ENCODE peak calls at places on chromosomes 4 and X, in five cellular contexts. One of them, this sample, is unnamed.
A peak's percentile ranks its signal among the peaks of the same experiment; 100 is the strongest.

GRCh38 chr4:57850141-57850540 is 740.0 kb upstream of the IGFBP7 start:
- DNase-seq in adipocyte: no peak
- DNase-seq in stimulated activated CD4-positive, alpha-beta T cell treated with anti-CD3 and anti-CD28 coated beads, Interleukin-2, amount 100 ng/mL, for 48 hours: no peak
- DNase-seq in tibial nerve: no peak
- DNase-seq in NCI-H774: no peak
- DNase-seq in this sample: no peak

GRCh38 chr4:45358573-45359506 is 632.5 kb upstream of the GNPDA2 start:
- DNase-seq in adipocyte: no peak
- DNase-seq in stimulated activated CD4-positive, alpha-beta T cell treated with anti-CD3 and anti-CD28 coated beads, Interleukin-2, amount 100 ng/mL, for 48 hours: no peak
- DNase-seq in tibial nerve: no peak
- DNase-seq in NCI-H774: no peak
- DNase-seq in this sample: no peak

GRCh38 chrX:24282381-24283121 is 31.3 kb downstream of the SUPT20HL2 start:
- DNase-seq in adipocyte: peak; percentile 69
- DNase-seq in stimulated activated CD4-positive, alpha-beta T cell treated with anti-CD3 and anti-CD28 coated beads, Interleukin-2, amount 100 ng/mL, for 48 hours: no peak
- DNase-seq in tibial nerve: no peak
- DNase-seq in NCI-H774: no peak
- DNase-seq in this sample: no peak

GRCh38 chr4:122874194-122874593 is 47.6 kb downstream of the FGF2 start:
- DNase-seq in adipocyte: peak; percentile 92
- DNase-seq in stimulated activated CD4-positive, alpha-beta T cell treated with anti-CD3 and anti-CD28 coated beads, Interleukin-2, amount 100 ng/mL, for 48 hours: no peak
- DNase-seq in tibial nerve: no peak
- DNase-seq in NCI-H774: no peak
- DNase-seq in this sample: no peak

GRCh38 chr4:172758586-172759340 is 409.8 kb upstream of the GALNT7 start:
- DNase-seq in adipocyte: peak; percentile 74
- DNase-seq in stimulated activated CD4-positive, alpha-beta T cell treated with anti-CD3 and anti-CD28 coated beads, Interleukin-2, amount 100 ng/mL, for 48 hours: no peak
- DNase-seq in tibial nerve: no peak
- DNase-seq in NCI-H774: no peak
- DNase-seq in this sample: no peak

GRCh38 chr4:141540643-141541042 is 95.7 kb upstream of the IL15 start:
- DNase-seq in adipocyte: peak; percentile 25
- DNase-seq in stimulated activated CD4-positive, alpha-beta T cell treated with anti-CD3 and anti-CD28 coated beads, Interleukin-2, amount 100 ng/mL, for 48 hours: no peak
- DNase-seq in tibial nerve: no peak
- DNase-seq in NCI-H774: no peak
- DNase-seq in this sample: no peak

GRCh38 chr4:7206856-7207567 is 14.7 kb downstream of the SORCS2 start:
- DNase-seq in adipocyte: peak; percentile 97
- DNase-seq in stimulated activated CD4-positive, alpha-beta T cell treated with anti-CD3 and anti-CD28 coated beads, Interleukin-2, amount 100 ng/mL, for 48 hours: no peak
- DNase-seq in tibial nerve: peak; percentile 70
- DNase-seq in NCI-H774: no peak
- DNase-seq in this sample: no peak

GRCh38 chrX:48956728-48957414 is 536 bp downstream of the OTUD5 start:
- DNase-seq in adipocyte: peak; percentile 52
- DNase-seq in stimulated activated CD4-positive, alpha-beta T cell treated with anti-CD3 and anti-CD28 coated beads, Interleukin-2, amount 100 ng/mL, for 48 hours: no peak
- DNase-seq in tibial nerve: no peak
- DNase-seq in NCI-H774: no peak
- DNase-seq in this sample: no peak

GRCh38 chrX:70046978-70047377 is 2.8 kb downstream of the AWAT2 start:
- DNase-seq in adipocyte: no peak
- DNase-seq in stimulated activated CD4-positive, alpha-beta T cell treated with anti-CD3 and anti-CD28 coated beads, Interleukin-2, amount 100 ng/mL, for 48 hours: no peak
- DNase-seq in tibial nerve: no peak
- DNase-seq in NCI-H774: no peak
- DNase-seq in this sample: no peak

GRCh38 chr4:8176547-8177399 is 18.2 kb upstream of the ABLIM2 start:
- DNase-seq in adipocyte: peak; percentile 72
- DNase-seq in stimulated activated CD4-positive, alpha-beta T cell treated with anti-CD3 and anti-CD28 coated beads, Interleukin-2, amount 100 ng/mL, for 48 hours: no peak
- DNase-seq in tibial nerve: no peak
- DNase-seq in NCI-H774: peak; percentile 14
- DNase-seq in this sample: peak; percentile 84

GRCh38 chrX:87626996-87627395 is 109.4 kb downstream of the KLHL4 start:
- DNase-seq in adipocyte: no peak
- DNase-seq in stimulated activated CD4-positive, alpha-beta T cell treated with anti-CD3 and anti-CD28 coated beads, Interleukin-2, amount 100 ng/mL, for 48 hours: no peak
- DNase-seq in tibial nerve: no peak
- DNase-seq in NCI-H774: no peak
- DNase-seq in this sample: no peak

GRCh38 chrX:47221756-47222155 is 3.3 kb downstream of the CDK16 start:
- DNase-seq in adipocyte: no peak
- DNase-seq in stimulated activated CD4-positive, alpha-beta T cell treated with anti-CD3 and anti-CD28 coated beads, Interleukin-2, amount 100 ng/mL, for 48 hours: no peak
- DNase-seq in tibial nerve: no peak
- DNase-seq in NCI-H774: no peak
- DNase-seq in this sample: no peak

GRCh38 chr4:6695660-6696581 is 2.2 kb downstream of the S100P start:
- DNase-seq in adipocyte: no peak
- DNase-seq in stimulated activated CD4-positive, alpha-beta T cell treated with anti-CD3 and anti-CD28 coated beads, Interleukin-2, amount 100 ng/mL, for 48 hours: no peak
- DNase-seq in tibial nerve: no peak
- DNase-seq in NCI-H774: peak; percentile 19
- DNase-seq in this sample: peak; percentile 55

GRCh38 chr4:101346312-101346561 is 1.1 kb downstream of the PPP3CA start:
- DNase-seq in adipocyte: no peak
- DNase-seq in stimulated activated CD4-positive, alpha-beta T cell treated with anti-CD3 and anti-CD28 coated beads, Interleukin-2, amount 100 ng/mL, for 48 hours: no peak
- DNase-seq in tibial nerve: no peak
- DNase-seq in NCI-H774: no peak
- DNase-seq in this sample: peak; percentile 38

GRCh38 chr4:39068907-39069306 is 6.9 kb downstream of the KLHL5 start:
- DNase-seq in adipocyte: no peak
- DNase-seq in stimulated activated CD4-positive, alpha-beta T cell treated with anti-CD3 and anti-CD28 coated beads, Interleukin-2, amount 100 ng/mL, for 48 hours: no peak
- DNase-seq in tibial nerve: no peak
- DNase-seq in NCI-H774: no peak
- DNase-seq in this sample: no peak

GRCh38 chrX:150873616-150874015 is 24.9 kb downstream of the CD99L2 start:
- DNase-seq in adipocyte: no peak
- DNase-seq in stimulated activated CD4-positive, alpha-beta T cell treated with anti-CD3 and anti-CD28 coated beads, Interleukin-2, amount 100 ng/mL, for 48 hours: no peak
- DNase-seq in tibial nerve: no peak
- DNase-seq in NCI-H774: peak; percentile 12
- DNase-seq in this sample: no peak

GRCh38 chrX:20309796-20310195 is 43.1 kb upstream of the RPS6KA3 start:
- DNase-seq in adipocyte: peak; percentile 37
- DNase-seq in stimulated activated CD4-positive, alpha-beta T cell treated with anti-CD3 and anti-CD28 coated beads, Interleukin-2, amount 100 ng/mL, for 48 hours: no peak
- DNase-seq in tibial nerve: no peak
- DNase-seq in NCI-H774: no peak
- DNase-seq in this sample: no peak

GRCh38 chrX:31353095-31353494 is 281.3 kb upstream of the FTHL17 start:
- DNase-seq in adipocyte: peak; percentile 81
- DNase-seq in stimulated activated CD4-positive, alpha-beta T cell treated with anti-CD3 and anti-CD28 coated beads, Interleukin-2, amount 100 ng/mL, for 48 hours: no peak
- DNase-seq in tibial nerve: no peak
- DNase-seq in NCI-H774: no peak
- DNase-seq in this sample: no peak

GRCh38 chr4:39029752-39030694 is 2.2 kb downstream of the TMEM156 start:
- DNase-seq in adipocyte: no peak
- DNase-seq in stimulated activated CD4-positive, alpha-beta T cell treated with anti-CD3 and anti-CD28 coated beads, Interleukin-2, amount 100 ng/mL, for 48 hours: no peak
- DNase-seq in tibial nerve: no peak
- DNase-seq in NCI-H774: no peak
- DNase-seq in this sample: no peak

GRCh38 chrX:57573754-57574153 is 18.1 kb upstream of the ZXDB start:
- DNase-seq in adipocyte: peak; percentile 21
- DNase-seq in stimulated activated CD4-positive, alpha-beta T cell treated with anti-CD3 and anti-CD28 coated beads, Interleukin-2, amount 100 ng/mL, for 48 hours: no peak
- DNase-seq in tibial nerve: no peak
- DNase-seq in NCI-H774: no peak
- DNase-seq in this sample: no peak

GRCh38 chr4:144611850-144612249 is 34.1 kb upstream of the HHIP start:
- DNase-seq in adipocyte: no peak
- DNase-seq in stimulated activated CD4-positive, alpha-beta T cell treated with anti-CD3 and anti-CD28 coated beads, Interleukin-2, amount 100 ng/mL, for 48 hours: no peak
- DNase-seq in tibial nerve: no peak
- DNase-seq in NCI-H774: no peak
- DNase-seq in this sample: peak; percentile 4

GRCh38 chrX:68461541-68461940 is 28.2 kb upstream of the OPHN1 start:
- DNase-seq in adipocyte: no peak
- DNase-seq in stimulated activated CD4-positive, alpha-beta T cell treated with anti-CD3 and anti-CD28 coated beads, Interleukin-2, amount 100 ng/mL, for 48 hours: no peak
- DNase-seq in tibial nerve: no peak
- DNase-seq in NCI-H774: no peak
- DNase-seq in this sample: no peak

GRCh38 chr4:42786350-42787070 is 106.0 kb upstream of the GRXCR1 start:
- DNase-seq in adipocyte: no peak
- DNase-seq in stimulated activated CD4-positive, alpha-beta T cell treated with anti-CD3 and anti-CD28 coated beads, Interleukin-2, amount 100 ng/mL, for 48 hours: no peak
- DNase-seq in tibial nerve: no peak
- DNase-seq in NCI-H774: no peak
- DNase-seq in this sample: no peak

GRCh38 chrX:10199212-10199611 is 42.4 kb downstream of the CLCN4 start:
- DNase-seq in adipocyte: no peak
- DNase-seq in stimulated activated CD4-positive, alpha-beta T cell treated with anti-CD3 and anti-CD28 coated beads, Interleukin-2, amount 100 ng/mL, for 48 hours: no peak
- DNase-seq in tibial nerve: peak; percentile 45
- DNase-seq in NCI-H774: no peak
- DNase-seq in this sample: no peak

GRCh38 chr4:94240384-94240783 is 32.7 kb downstream of the SMARCAD1 start:
- DNase-seq in adipocyte: peak; percentile 19
- DNase-seq in stimulated activated CD4-positive, alpha-beta T cell treated with anti-CD3 and anti-CD28 coated beads, Interleukin-2, amount 100 ng/mL, for 48 hours: no peak
- DNase-seq in tibial nerve: no peak
- DNase-seq in NCI-H774: no peak
- DNase-seq in this sample: no peak

GRCh38 chr4:154491341-154491679 is 289 bp downstream of the DCHS2 start:
- DNase-seq in adipocyte: peak; percentile 38
- DNase-seq in stimulated activated CD4-positive, alpha-beta T cell treated with anti-CD3 and anti-CD28 coated beads, Interleukin-2, amount 100 ng/mL, for 48 hours: no peak
- DNase-seq in tibial nerve: no peak
- DNase-seq in NCI-H774: no peak
- DNase-seq in this sample: peak; percentile 60

GRCh38 chrX:64204252-64204651 is 1.3 kb downstream of the AMER1 start:
- DNase-seq in adipocyte: peak; percentile 31
- DNase-seq in stimulated activated CD4-positive, alpha-beta T cell treated with anti-CD3 and anti-CD28 coated beads, Interleukin-2, amount 100 ng/mL, for 48 hours: no peak
- DNase-seq in tibial nerve: no peak
- DNase-seq in NCI-H774: no peak
- DNase-seq in this sample: no peak

GRCh38 chr4:76607266-76607799 is 172.3 kb downstream of the SHROOM3 start:
- DNase-seq in adipocyte: peak; percentile 78
- DNase-seq in stimulated activated CD4-positive, alpha-beta T cell treated with anti-CD3 and anti-CD28 coated beads, Interleukin-2, amount 100 ng/mL, for 48 hours: no peak
- DNase-seq in tibial nerve: no peak
- DNase-seq in NCI-H774: no peak
- DNase-seq in this sample: no peak

GRCh38 chr4:139740531-139741041 is 75.0 kb downstream of the MGST2 start:
- DNase-seq in adipocyte: peak; percentile 92
- DNase-seq in stimulated activated CD4-positive, alpha-beta T cell treated with anti-CD3 and anti-CD28 coated beads, Interleukin-2, amount 100 ng/mL, for 48 hours: no peak
- DNase-seq in tibial nerve: peak; percentile 75
- DNase-seq in NCI-H774: peak; percentile 18
- DNase-seq in this sample: peak; percentile 50

GRCh38 chr4:5943561-5943960 is 50.7 kb upstream of the CRMP1 start:
- DNase-seq in adipocyte: no peak
- DNase-seq in stimulated activated CD4-positive, alpha-beta T cell treated with anti-CD3 and anti-CD28 coated beads, Interleukin-2, amount 100 ng/mL, for 48 hours: no peak
- DNase-seq in tibial nerve: no peak
- DNase-seq in NCI-H774: no peak
- DNase-seq in this sample: no peak